ENCODE peak calls at places on chromosomes 6 and 20, in ten cellular contexts. C, N, Y, I, S, M, G, O, H and T are unnamed samples.

GRCh38 chr6:166257911-166258318 is 50.3 kb downstream of the PRR18 start:
- DNase-seq in C (no peak), N (no peak), Y (peak), I (no peak), S (no peak), M (peak), G (peak), O (no peak), H (no peak), T (no peak)

GRCh38 chr6:130207979-130208649 is 14.6 kb downstream of the SAMD3 start:
- DNase-seq in C (no peak), N (no peak), Y (no peak), I (no peak), S (no peak), M (no peak), G (no peak), O (no peak), H (no peak), T (no peak)

GRCh38 chr6:74598473-74599393 is 607.1 kb downstream of the COL12A1 start:
- DNase-seq in C (no peak), N (no peak), Y (no peak), I (no peak), S (no peak), M (peak), G (no peak), O (no peak), H (no peak), T (no peak)

GRCh38 chr20:41141153-41141815 is 3.9 kb downstream of the PLCG1 start:
- DNase-seq in C (peak), N (peak), Y (no peak), I (no peak), S (no peak), M (peak), G (no peak), O (no peak), H (no peak), T (no peak)

GRCh38 chr6:3333263-3333662 is 74.5 kb downstream of the PSMG4 start:
- DNase-seq in C (no peak), N (no peak), Y (no peak), I (no peak), S (no peak), M (no peak), G (no peak), O (no peak), H (no peak), T (no peak)

GRCh38 chr6:32178547-32179440 is 589 bp downstream of the RNF5 start:
- DNase-seq in C (no peak), N (no peak), Y (no peak), I (no peak), S (no peak), M (peak), G (no peak), O (no peak), H (no peak), T (no peak)

GRCh38 chr6:27168108-27168507 is 79.4 kb upstream of the PRSS16 start:
- DNase-seq in C (no peak), N (no peak), Y (no peak), I (no peak), S (no peak), M (no peak), G (no peak), O (no peak), H (no peak), T (no peak)

GRCh38 chr6:170148709-170149470 is 142.0 kb downstream of the DLL1 start:
- DNase-seq in C (peak), N (no peak), Y (no peak), I (no peak), S (no peak), M (no peak), G (no peak), O (no peak), H (no peak), T (no peak)

GRCh38 chr6:7390218-7390878 is 740 bp downstream of the RIOK1 start:
- DNase-seq in C (no peak), N (no peak), Y (no peak), I (no peak), S (no peak), M (no peak), G (peak), O (no peak), H (no peak), T (no peak)

GRCh38 chr6:161749576-161749975 is 475.7 kb upstream of the AGPAT4 start:
- DNase-seq in C (no peak), N (no peak), Y (no peak), I (no peak), S (no peak), M (no peak), G (no peak), O (no peak), H (no peak), T (no peak)

GRCh38 chr20:25259358-25259757 is 11.5 kb downstream of the PYGB start:
- DNase-seq in C (no peak), N (no peak), Y (no peak), I (no peak), S (no peak), M (no peak), G (no peak), O (no peak), H (no peak), T (no peak)